ENCODE peak calls at places on chromosomes 16 and 17, in eight cellular contexts. I is mammary epithelial cell; J is mesendoderm; C is neuronal stem cell; V is uterus; Q is iPS DF 6.9; F is stomach; H is CD4-positive, alpha-beta memory T cell. O is an unnamed sample.

GRCh38 chr16:51523400-51523799 is 372.3 kb upstream of the SALL1 start:
- DNase-seq in I (no peak), J (no peak), C (no peak), V (no peak), Q (no peak), F (no peak), H (no peak), O (no peak)

GRCh38 chr17:74431568-74432483 is at the start of gene GPRC5C:
- DNase-seq in I (peak; percentile 90), J (peak; percentile 90), C (peak; percentile 62), V (peak; percentile 79), Q (no peak), F (peak; percentile 95), H (no peak), O (no peak)

GRCh38 chr17:51419476-51419875 is 159.1 kb downstream of the UTP18 start:
- DNase-seq in I (no peak), J (no peak), C (no peak), V (no peak), Q (no peak), F (peak; percentile 28), H (no peak), O (no peak)

GRCh38 chr17:39306028-39306427 is 80.3 kb upstream of the STAC2 start:
- DNase-seq in I (no peak), J (peak; percentile 6), C (no peak), V (no peak), Q (no peak), F (no peak), H (no peak), O (no peak)

GRCh38 chr16:67936124-67936875 is at the start of gene PSMB10:
- DNase-seq in I (peak; percentile 36), J (peak; percentile 41), C (peak; percentile 37), V (peak; percentile 56), Q (no peak), F (peak; percentile 41), H (no peak), O (no peak)

GRCh38 chr16:79192904-79193303 is 407.6 kb downstream of the MAF start:
- DNase-seq in I (no peak), J (no peak), C (no peak), V (no peak), Q (no peak), F (no peak), H (no peak), O (no peak)

GRCh38 chr17:49523706-49524472 is 28.8 kb downstream of the NGFR start:
- DNase-seq in I (peak; percentile 95), J (no peak), C (no peak), V (peak; percentile 15), Q (no peak), F (peak; percentile 79), H (peak; percentile 19), O (no peak)

GRCh38 chr17:9878361-9878760 is 26.7 kb downstream of the RCVRN start:
- DNase-seq in I (no peak), J (no peak), C (no peak), V (no peak), Q (no peak), F (no peak), H (no peak), O (no peak)

GRCh38 chr17:63369233-63369632 is 76.9 kb downstream of the CYB561 start:
- DNase-seq in I (no peak), J (no peak), C (no peak), V (no peak), Q (no peak), F (no peak), H (no peak), O (no peak)

GRCh38 chr17:76981545-76982295 is 113.5 kb downstream of the MGAT5B start:
- DNase-seq in I (no peak), J (no peak), C (no peak), V (no peak), Q (no peak), F (no peak), H (no peak), O (no peak)

GRCh38 chr17:73936908-73937627 is 266.4 kb upstream of the RPL38 start:
- DNase-seq in I (no peak), J (no peak), C (no peak), V (no peak), Q (no peak), F (no peak), H (no peak), O (peak; percentile 20)

GRCh38 chr17:46922804-46923635 is at the start of gene GOSR2:
- DNase-seq in I (peak; percentile 87), J (peak; percentile 94), C (peak; percentile 87), V (peak; percentile 92), Q (peak; percentile 60), F (peak; percentile 85), H (peak; percentile 92), O (no peak)

GRCh38 chr16:63684116-63684515 is 1437.7 kb downstream of the CDH11 start:
- DNase-seq in I (no peak), J (no peak), C (no peak), V (no peak), Q (no peak), F (no peak), H (no peak), O (no peak)

GRCh38 chr16:22317001-22317530 is 19.9 kb downstream of the POLR3E start:
- DNase-seq in I (no peak), J (no peak), C (no peak), V (no peak), Q (no peak), F (no peak), H (no peak), O (peak; percentile 67)

GRCh38 chr17:15395091-15395490 is 53.7 kb upstream of the TEKT3 start:
- DNase-seq in I (no peak), J (no peak), C (no peak), V (no peak), Q (no peak), F (no peak), H (no peak), O (no peak)

GRCh38 chr16:54361813-54362212 is 75.2 kb upstream of the IRX3 start:
- DNase-seq in I (no peak), J (peak; percentile 62), C (peak; percentile 18), V (no peak), Q (no peak), F (no peak), H (no peak), O (no peak)

GRCh38 chr17:70552230-70552981 is 383.1 kb downstream of the KCNJ2 start:
- DNase-seq in I (peak; percentile 18), J (peak; percentile 38), C (peak; percentile 17), V (no peak), Q (peak; percentile 20), F (no peak), H (no peak), O (no peak)

GRCh38 chr17:73770115-73770848 is 126.0 kb upstream of the SDK2 start:
- DNase-seq in I (peak; percentile 71), J (peak; percentile 68), C (no peak), V (peak; percentile 87), Q (no peak), F (peak; percentile 81), H (no peak), O (peak; percentile 92)

GRCh38 chr17:2867441-2868424 is 71.5 kb downstream of the RAP1GAP2 start:
- DNase-seq in I (peak; percentile 29), J (peak; percentile 97), C (no peak), V (no peak), Q (no peak), F (no peak), H (no peak), O (no peak)

GRCh38 chr16:89316701-89317100 is 99.2 kb downstream of the ZNF778 start:
- DNase-seq in I (no peak), J (no peak), C (no peak), V (no peak), Q (no peak), F (no peak), H (no peak), O (no peak)

GRCh38 chr16:9906218-9906617 is 276.0 kb downstream of the GRIN2A start:
- DNase-seq in I (no peak), J (no peak), C (no peak), V (no peak), Q (no peak), F (no peak), H (no peak), O (no peak)

GRCh38 chr16:85610059-85610445 is 3.1 kb upstream of the GSE1 start:
- DNase-seq in I (no peak), J (no peak), C (no peak), V (peak; percentile 35), Q (no peak), F (peak; percentile 51), H (no peak), O (no peak)

GRCh38 chr17:74979408-74980146 is 7.0 kb upstream of the HID1 start:
- DNase-seq in I (no peak), J (no peak), C (no peak), V (no peak), Q (no peak), F (no peak), H (no peak), O (no peak)

DNA sequence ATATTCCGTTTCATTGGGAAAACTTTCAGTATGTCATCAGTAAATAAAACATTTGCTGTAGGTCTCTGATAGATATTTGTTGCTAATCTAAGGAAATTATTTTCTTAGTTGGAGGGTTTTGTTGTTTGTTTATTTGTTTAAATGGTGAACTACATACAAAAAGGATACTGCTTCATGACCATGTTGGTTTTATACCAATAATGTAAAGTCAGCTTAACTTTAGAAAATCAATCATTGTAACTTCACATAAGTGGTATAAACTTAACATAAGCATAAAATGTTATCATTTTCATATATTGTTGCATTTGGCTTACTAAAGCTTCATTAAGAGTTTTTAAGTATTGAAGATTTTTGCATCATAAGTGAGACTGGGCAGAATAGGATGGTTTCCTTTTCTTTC is 57.9 kb downstream of the NSRP1 start:
- DNase-seq in I (no peak), J (no peak), C (no peak), V (no peak), Q (no peak), F (no peak), H (no peak), O (no peak)
- H3K36me3 ChIP-seq in I (peaks cover 24% of the 10 kb centered on the region), J (no peaks in the 10 kb centered on the region), C (peaks cover 2% of the 10 kb centered on the region), V (no peaks in the 10 kb centered on the region), Q (no peaks in the 10 kb centered on the region), F (peaks cover 46% of the 10 kb centered on the region), H (peaks cover 3% of the 10 kb centered on the region), O (no peaks in the 10 kb centered on the region)

DNA sequence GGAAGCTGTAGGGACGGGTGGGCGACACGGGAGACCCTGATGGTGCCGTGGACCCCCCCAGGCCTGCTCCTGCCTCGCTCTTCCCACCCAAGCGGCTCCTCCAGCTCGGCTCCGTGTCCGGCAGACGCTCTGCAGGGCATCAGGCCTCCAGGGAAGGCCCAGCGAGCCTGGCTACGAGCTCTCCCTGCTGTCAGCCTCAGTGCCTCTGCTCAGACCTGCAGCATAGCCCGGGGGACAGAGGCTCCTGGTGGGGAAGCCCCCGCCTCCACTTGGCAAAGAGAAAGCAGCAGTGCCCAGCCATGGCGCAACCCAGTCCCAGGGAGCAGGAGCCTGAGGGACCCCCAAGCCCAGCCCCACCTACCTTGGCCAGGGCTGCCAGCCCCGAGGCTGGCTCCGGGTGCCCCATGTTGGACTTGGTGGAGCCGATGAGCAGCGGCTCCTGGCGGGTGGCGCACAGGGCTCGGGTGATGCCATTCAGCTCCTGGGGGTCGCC is 5.9 kb downstream of the FASN start:
- DNase-seq in I (no peak), J (no peak), C (no peak), V (no peak), Q (no peak), F (no peak), H (no peak), O (no peak)
- H3K36me3 ChIP-seq in I (peaks cover 30% of the 10 kb centered on the region), J (peaks cover 50% of the 10 kb centered on the region), C (peaks cover 83% of the 10 kb centered on the region), V (no peaks in the 10 kb centered on the region), Q (peaks cover 85% of the 10 kb centered on the region), F (peaks cover 93% of the 10 kb centered on the region), H (peaks cover 45% of the 10 kb centered on the region), O (peaks cover 90% of the 10 kb centered on the region)

GRCh38 chr16:81709369-81709900 is 69.7 kb upstream of the PLCG2 start:
- DNase-seq in I (no peak), J (no peak), C (no peak), V (no peak), Q (no peak), F (no peak), H (no peak), O (no peak)
- H3K36me3 ChIP-seq in I (peaks cover 21% of the 10 kb centered on the region), J (peaks cover 4% of the 10 kb centered on the region), C (peaks cover 25% of the 10 kb centered on the region), V (no peaks in the 10 kb centered on the region), Q (peaks cover 21% of the 10 kb centered on the region), F (peaks cover 70% of the 10 kb centered on the region), H (peaks cover 28% of the 10 kb centered on the region), O (peaks cover 56% of the 10 kb centered on the region)

GRCh38 chr17:42697108-42697811 is 14.9 kb downstream of the CNTNAP1 start:
- DNase-seq in I (no peak), J (no peak), C (no peak), V (no peak), Q (no peak), F (no peak), H (no peak), O (no peak)
- H3K36me3 ChIP-seq in I (no peaks in the 10 kb centered on the region), J (no peaks in the 10 kb centered on the region), C (peaks cover 33% of the 10 kb centered on the region), V (no peaks in the 10 kb centered on the region), Q (no peaks in the 10 kb centered on the region), F (peaks cover 99% of the 10 kb centered on the region), H (peaks cover 12% of the 10 kb centered on the region), O (peaks cover 37% of the 10 kb centered on the region)